ENCODE peak calls at places on chromosomes 1 and 21, in ten cellular contexts. D is ovary; Y is CD8-positive, alpha-beta T cell; G is upper lobe of right lung; M is suprapubic skin; H is lung; F is transverse colon; S is trophoblast cell; R is PC-3; A is mammary epithelial cell. P is an unnamed sample.

GRCh38 chr1:232905324-232906034 is 44.9 kb upstream of the NTPCR start:
- DNase-seq in M (no peak), G (no peak), R (peak; percentile 24), Y (no peak), A (no peak), F (no peak), D (no peak), H (no peak), S (no peak), P (no peak)

GRCh38 chr1:231494439-231495110 is 33.9 kb upstream of the TSNAX start:
- DNase-seq in H (no peak), M (no peak), D (no peak), G (no peak), R (no peak), F (no peak), A (no peak), S (no peak), Y (no peak), P (no peak)

GRCh38 chr1:235105051-235106043 is 23.3 kb downstream of the TOMM20 start:
- DNase-seq in Y (no peak), D (no peak), G (no peak), F (no peak), R (no peak), H (no peak), M (no peak), S (no peak), A (no peak), P (no peak)

GRCh38 chr1:66271216-66271903 is 262.6 kb upstream of the SGIP1 start:
- DNase-seq in H (peak; percentile 73), F (peak; percentile 73), Y (no peak), D (peak; percentile 77), R (peak; percentile 94), M (peak; percentile 91), S (peak; percentile 86), G (no peak), A (peak; percentile 96), P (peak; percentile 25)

GRCh38 chr1:187042538-187042937 is 213.8 kb downstream of the PLA2G4A start:
- DNase-seq in M (no peak), Y (no peak), G (no peak), S (no peak), R (peak; percentile 55), F (no peak), A (no peak), H (no peak), D (no peak), P (no peak)

GRCh38 chr1:239765163-239765562 is 326.5 kb upstream of the FMN2 start:
- DNase-seq in M (no peak), F (no peak), A (no peak), G (no peak), S (no peak), R (no peak), H (no peak), D (no peak), Y (no peak), P (no peak)

GRCh38 chr1:245501635-245502034 is 346.9 kb downstream of the KIF26B start:
- DNase-seq in S (no peak), G (no peak), H (no peak), Y (no peak), M (no peak), R (no peak), D (no peak), F (no peak), A (no peak), P (no peak)

GRCh38 chr1:24786191-24786590 is 40.9 kb downstream of the CLIC4 start:
- DNase-seq in G (no peak), S (no peak), D (no peak), Y (no peak), R (no peak), F (no peak), M (no peak), A (peak; percentile 65), H (no peak), P (no peak)

GRCh38 chr21:33241846-33242245 is 12.1 kb downstream of the IFNAR2 start:
- DNase-seq in D (no peak), S (no peak), Y (no peak), M (no peak), R (no peak), H (no peak), G (no peak), A (no peak), F (no peak), P (no peak)
- H3K4me1 ChIP-seq in D (no peaks in the 10 kb centered on the region), S (no peaks in the 10 kb centered on the region), Y (peaks cover 82% of the 10 kb centered on the region), M (peaks cover 6% of the 10 kb centered on the region), R (no peaks in the 10 kb centered on the region), H (peaks cover 10% of the 10 kb centered on the region), G (peaks cover 9% of the 10 kb centered on the region), A (peaks cover 11% of the 10 kb centered on the region), F (no peaks in the 10 kb centered on the region), P (no peaks in the 10 kb centered on the region)

DNA sequence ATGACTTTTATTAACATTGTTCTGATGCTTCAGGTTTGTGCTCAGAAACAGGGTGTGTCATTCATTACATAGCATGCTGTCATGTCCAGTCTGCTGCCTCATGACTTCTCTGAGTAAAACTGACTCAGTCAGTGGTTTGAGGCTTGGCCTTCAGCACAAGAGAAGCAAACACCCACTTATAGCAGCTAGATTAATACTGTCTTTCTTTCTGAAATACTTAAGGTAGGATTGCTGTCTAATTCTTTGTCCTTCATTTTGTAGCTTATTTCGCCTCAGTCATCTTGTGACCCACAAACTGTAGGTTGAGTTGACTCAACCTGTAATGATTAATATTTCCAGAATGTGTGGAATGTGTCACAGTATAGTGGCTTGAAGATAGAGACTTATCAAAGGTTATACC is 32.9 kb downstream of the RASAL2 start:
- DNase-seq in Y (no peak), S (peak; percentile 66), G (no peak), M (no peak), F (no peak), D (no peak), A (peak; percentile 97), H (peak; percentile 32), R (peak; percentile 89), P (peak; percentile 49)
- H3K36me3 ChIP-seq in Y (no peaks in the 10 kb centered on the region), S (no peaks in the 10 kb centered on the region), G (no peaks in the 10 kb centered on the region), M (no peaks in the 10 kb centered on the region), F (no peaks in the 10 kb centered on the region), D (no peaks in the 10 kb centered on the region), A (peaks cover 2% of the 10 kb centered on the region), H (no peaks in the 10 kb centered on the region), R (peaks cover 4% of the 10 kb centered on the region), P (no peaks in the 10 kb centered on the region)

DNA sequence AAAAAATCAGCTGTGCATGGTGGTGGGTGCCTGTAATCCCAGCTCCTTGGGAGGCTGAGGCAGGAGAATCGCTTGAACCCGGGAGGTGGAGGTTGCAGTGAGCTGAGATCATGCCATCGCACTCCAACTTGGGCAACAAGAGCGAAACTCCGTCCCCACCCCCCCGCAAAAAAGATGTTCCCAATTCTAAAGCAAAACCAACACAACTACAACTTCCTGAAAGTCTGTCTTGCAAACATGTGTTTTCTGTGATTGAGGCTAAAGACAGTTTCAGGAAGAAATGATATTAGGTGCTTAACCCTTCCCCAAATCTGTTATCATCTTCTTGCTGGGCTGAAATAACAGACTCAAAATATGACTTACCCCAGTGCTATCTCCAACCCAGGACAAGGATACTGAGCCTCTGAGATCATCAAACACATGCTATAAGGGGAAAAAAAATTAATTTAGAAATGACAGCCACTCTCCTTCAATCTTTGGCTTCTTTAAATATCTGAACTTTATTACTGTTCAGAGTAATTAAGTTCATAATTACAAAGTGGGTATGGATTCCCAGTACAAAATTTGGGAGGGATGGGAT is 28.5 kb downstream of the SORT1 start:
- DNase-seq in H (no peak), S (no peak), M (no peak), R (no peak), A (no peak), G (no peak), D (no peak), Y (no peak), F (no peak), P (no peak)
- H3K4me1 ChIP-seq in H (peaks cover 9% of the 10 kb centered on the region), S (peaks cover 13% of the 10 kb centered on the region), M (peaks cover 23% of the 10 kb centered on the region), R (peaks cover 26% of the 10 kb centered on the region), A (peaks cover 14% of the 10 kb centered on the region), G (peaks cover 48% of the 10 kb centered on the region), D (no peaks in the 10 kb centered on the region), Y (no peaks in the 10 kb centered on the region), F (peaks cover 8% of the 10 kb centered on the region), P (peaks cover 31% of the 10 kb centered on the region)

GRCh38 chr1:75475709-75476108 is 135.2 kb downstream of the SLC44A5 start:
- DNase-seq in F (no peak), M (no peak), H (no peak), A (no peak), Y (no peak), R (no peak), D (no peak), G (no peak), S (no peak), P (no peak)

GRCh38 chr1:75472089-75472970 is 138.6 kb downstream of the SLC44A5 start:
- DNase-seq in A (no peak), G (no peak), H (no peak), M (no peak), F (no peak), D (no peak), R (no peak), S (peak; percentile 4), Y (no peak), P (no peak)

GRCh38 chr1:75471245-75471644 is 139.7 kb downstream of the SLC44A5 start:
- DNase-seq in Y (no peak), F (no peak), R (no peak), D (no peak), A (no peak), G (no peak), M (no peak), S (peak; percentile 14), H (no peak), P (no peak)

GRCh38 chr1:75470448-75470847 is 140.5 kb downstream of the SLC44A5 start:
- DNase-seq in S (peak; percentile 3), M (no peak), A (no peak), H (no peak), D (no peak), G (no peak), R (no peak), F (no peak), Y (no peak), P (no peak)

DNA sequence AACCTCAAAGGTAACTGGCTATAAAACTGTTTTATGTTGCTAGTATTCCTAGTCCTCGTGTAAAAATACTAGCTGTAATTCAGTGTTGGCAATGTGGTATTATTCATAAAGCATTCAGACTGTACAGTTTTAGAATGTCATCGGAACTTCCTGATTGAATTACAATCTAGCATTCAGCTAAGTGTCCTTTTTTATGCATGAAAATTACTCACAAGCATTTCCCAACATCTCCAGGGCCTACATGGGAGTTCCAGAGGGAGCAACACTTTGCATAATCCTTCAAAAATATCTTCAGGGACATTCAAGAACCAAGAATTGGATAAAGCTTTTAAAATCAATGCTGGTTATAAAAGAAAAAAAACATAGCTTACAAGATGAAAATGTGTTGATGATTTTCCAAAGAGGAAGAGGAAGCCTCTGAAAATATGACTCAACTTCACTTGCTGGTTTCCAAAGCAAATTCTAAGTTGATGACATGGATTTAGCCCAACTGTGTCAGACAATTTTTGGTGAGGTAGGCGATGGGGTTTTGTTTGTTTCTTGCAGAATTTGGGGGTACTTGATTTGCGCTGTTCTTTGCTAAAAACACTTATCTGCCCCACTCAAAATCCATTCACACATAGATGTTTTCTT is 137.8 kb downstream of the SLC44A5 start:
- DNase-seq in D (no peak), F (no peak), Y (no peak), S (no peak), M (no peak), H (no peak), A (no peak), R (no peak), G (no peak), P (no peak)
- H3K36me3 ChIP-seq in D (no peaks in the 10 kb centered on the region), F (no peaks in the 10 kb centered on the region), Y (no peaks in the 10 kb centered on the region), S (no peaks in the 10 kb centered on the region), M (no peaks in the 10 kb centered on the region), H (no peaks in the 10 kb centered on the region), A (no peaks in the 10 kb centered on the region), R (no peaks in the 10 kb centered on the region), G (no peaks in the 10 kb centered on the region), P (no peaks in the 10 kb centered on the region)

P was measured in Caco-2.